ENCODE peak calls at places on chromosomes 12 and 14, in four cellular contexts. E is astrocyte of the cerebellum, B is pancreas, Q is H1. C is an unnamed sample.
A peak's percentile ranks its signal among the peaks of the same experiment; 100 is the strongest.

GRCh38 chr12:128025856-128026255 is 241.1 kb upstream of the TMEM132C start:
- DNase-seq in E (no peak), B (no peak), Q (no peak), C (no peak)

GRCh38 chr12:65817866-65818265 is 6.4 kb upstream of the HMGA2 start:
- DNase-seq in E (no peak), B (no peak), Q (no peak), C (no peak)

GRCh38 chr12:117165342-117165741 is 24.9 kb downstream of the FBXO21 start:
- DNase-seq in E (no peak), B (no peak), Q (no peak), C (no peak)

GRCh38 chr12:119204137-119204536 is 25.4 kb downstream of the HSPB8 start:
- DNase-seq in E (no peak), B (no peak), Q (no peak), C (no peak)

GRCh38 chr12:47207005-47207717 is 127.4 kb upstream of the AMIGO2 start:
- DNase-seq in E (no peak), B (no peak), Q (no peak), C (no peak)

GRCh38 chr12:53954694-53955035 is at the start of gene HOXC12:
- DNase-seq in E (no peak), B (no peak), Q (no peak), C (no peak)

GRCh38 chr14:67343601-67344230 is 15.9 kb downstream of the ATP6V1D start:
- DNase-seq in E (no peak), B (no peak), Q (no peak), C (no peak)

GRCh38 chr14:53882684-53883083 is 73.9 kb downstream of the BMP4 start:
- DNase-seq in E (no peak), B (no peak), Q (no peak), C (no peak)

GRCh38 chr12:92503029-92503931 is 199.5 kb upstream of the PLEKHG7 start:
- DNase-seq in E (no peak), B (no peak), Q (no peak), C (no peak)

GRCh38 chr14:74324945-74325361 is 22.2 kb upstream of the ABCD4 start:
- DNase-seq in E (peak; percentile 40), B (no peak), Q (no peak), C (no peak)

GRCh38 chr12:29148958-29149690 is at the start of gene FAR2:
- DNase-seq in E (no peak), B (peak; percentile 65), Q (no peak), C (no peak)

GRCh38 chr12:11863478-11863906 is 207.2 kb upstream of the BCL2L14 start:
- DNase-seq in E (no peak), B (no peak), Q (no peak), C (no peak)

DNA sequence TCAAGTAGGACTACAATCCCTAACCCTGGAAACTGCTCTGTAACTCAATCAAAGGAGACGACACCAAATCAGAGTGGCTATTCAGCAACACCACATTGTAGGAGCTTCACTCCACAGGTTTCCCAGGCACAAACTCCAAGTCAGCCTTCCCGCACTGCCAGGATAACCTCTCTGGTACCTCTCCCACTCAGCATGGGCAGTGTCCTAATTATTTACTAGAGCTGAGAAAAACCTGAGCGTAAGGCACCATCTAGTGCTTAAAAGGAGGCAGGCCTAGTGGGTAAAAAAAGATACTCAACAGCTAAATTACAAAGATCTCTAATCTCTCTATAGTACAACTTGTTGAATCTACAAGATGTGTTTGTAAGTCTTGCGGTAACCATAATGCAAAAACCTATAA is 36.1 kb downstream of the PARP11 start:
- DNase-seq in E (no peak), B (no peak), Q (no peak), C (no peak)
- TF ChIP-seq CTCF in E (no peak), B (no peak), Q (peak; percentile 25), C (no peak)

GRCh38 chr14:69673099-69673498 is 61.7 kb downstream of the SUSD6 start:
- DNase-seq in E (no peak), B (no peak), Q (no peak), C (no peak)

GRCh38 chr14:69675246-69675583 is 63.8 kb downstream of the SUSD6 start:
- DNase-seq in E (no peak), B (no peak), Q (no peak), C (no peak)

GRCh38 chr14:69674546-69675245 is 63.3 kb downstream of the SUSD6 start:
- DNase-seq in E (no peak), B (no peak), Q (no peak), C (no peak)

GRCh38 chr14:69672372-69672771 is 61.0 kb downstream of the SUSD6 start:
- DNase-seq in E (no peak), B (no peak), Q (no peak), C (no peak)

DNA sequence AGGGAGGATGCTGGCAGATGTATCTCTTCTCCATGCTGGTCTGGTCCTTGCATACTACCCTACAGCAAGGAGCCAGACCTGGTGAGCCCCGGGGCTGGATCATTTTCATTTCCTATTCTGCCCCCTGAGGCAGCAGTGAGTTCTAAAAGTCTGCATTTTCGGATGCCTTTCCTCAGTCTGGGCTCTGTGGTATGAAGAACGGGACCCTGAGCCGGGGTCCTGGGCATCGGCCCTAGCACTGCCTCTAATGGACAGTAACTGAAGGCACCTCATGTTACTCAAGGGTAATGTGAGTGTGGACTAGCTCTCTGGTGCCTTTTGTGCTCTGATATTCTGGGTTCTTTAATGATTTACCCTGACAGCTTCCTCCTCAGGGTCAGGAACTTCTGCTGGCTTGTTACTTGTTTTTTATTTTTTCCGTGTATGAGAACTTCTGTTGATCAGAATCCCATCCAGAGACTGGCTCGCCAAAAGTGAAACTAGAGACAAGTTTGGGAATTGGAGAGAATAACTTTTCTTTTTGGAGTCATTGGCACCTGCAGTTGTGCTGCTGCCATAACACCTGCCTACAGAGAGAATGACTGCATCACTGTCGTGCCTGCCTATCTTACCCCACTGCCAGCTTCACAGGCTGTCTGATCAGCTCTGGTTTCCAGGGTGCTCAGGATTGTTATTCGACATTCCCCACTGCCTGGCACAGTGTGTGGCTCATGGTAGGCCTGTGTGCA is 62.3 kb downstream of the SUSD6 start:
- DNase-seq in E (no peak), B (no peak), Q (no peak), C (no peak)
- TF ChIP-seq CTCF in E (peak; percentile 11), B (no peak), Q (peak; percentile 23), C (no peak)

GRCh38 chr12:64801381-64801780 is 23.1 kb upstream of the TBC1D30 start:
- DNase-seq in E (no peak), B (no peak), Q (no peak), C (no peak)
- TF ChIP-seq CTCF in E (peak; percentile 53), B (no peak), Q (peak; percentile 89), C (peak; percentile 18)

GRCh38 chr12:39499296-39499695 is 56.4 kb upstream of the KIF21A start:
- DNase-seq in E (no peak), B (no peak), Q (no peak), C (no peak)

GRCh38 chr12:39502657-39503056 is 59.7 kb upstream of the KIF21A start:
- DNase-seq in E (peak; percentile 55), B (no peak), Q (no peak), C (no peak)

GRCh38 chr12:39505025-39505424 is 62.1 kb upstream of the KIF21A start:
- DNase-seq in E (peak; percentile 33), B (no peak), Q (no peak), C (no peak)

GRCh38 chr12:39505562-39505961 is 62.6 kb upstream of the KIF21A start:
- DNase-seq in E (no peak), B (no peak), Q (no peak), C (no peak)

GRCh38 chr12:39503445-39503844 is 60.5 kb upstream of the KIF21A start:
- DNase-seq in E (peak; percentile 9), B (no peak), Q (no peak), C (no peak)
- TF ChIP-seq CTCF in E (no peak), B (no peak), Q (no peak), C (no peak)